ENCODE peak calls at places on chromosomes 5 and 9, in seven cellular contexts. Q is upper lobe of right lung; I is heart right ventricle; D is aorta; Z is breast epithelium; T is uterus; H is CD8-positive, alpha-beta T cell. Y is an unnamed sample. For H3K4me1 and H3K9me3, the result is how much of the 10 kb centered on the place peaks cover.

GRCh38 chr5:15463231-15463630 is 36.7 kb upstream of the FBXL7 start:
- DNase-seq in H (no peak), T (no peak), Z (no peak), Q (no peak), I (no peak), D (no peak), Y (no peak)

GRCh38 chr9:106111039-106111740 is 416.8 kb downstream of the TMEM38B start:
- DNase-seq in D (no peak), Z (no peak), I (no peak), Q (no peak), T (no peak), H (no peak), Y (no peak)

GRCh38 chr5:83220331-83220730 is 143.0 kb downstream of the XRCC4 start:
- DNase-seq in D (no peak), H (no peak), I (no peak), T (no peak), Q (no peak), Z (no peak), Y (no peak)

GRCh38 chr5:132238169-132238744 is 10.6 kb upstream of the P4HA2 start:
- DNase-seq in I (peak), T (peak), D (peak), Z (peak), Q (peak), H (peak), Y (peak)

GRCh38 chr9:133351908-133352634 is 4.1 kb downstream of the RPL7A start:
- DNase-seq in H (no peak), Q (no peak), Z (no peak), D (no peak), I (no peak), T (no peak), Y (no peak)

GRCh38 chr5:78287833-78288232 is 6.7 kb downstream of the AP3B1 start:
- DNase-seq in T (no peak), H (no peak), Q (no peak), I (no peak), Z (no peak), D (no peak), Y (no peak)

GRCh38 chr5:160548949-160549665 is 127.5 kb downstream of the PTTG1 start:
- DNase-seq in Z (no peak), H (no peak), Q (no peak), D (no peak), T (no peak), I (no peak), Y (no peak)

GRCh38 chr5:174533771-174534221 is 190.6 kb upstream of the MSX2 start:
- DNase-seq in Q (no peak), T (no peak), Z (no peak), D (no peak), H (no peak), I (no peak), Y (no peak)

GRCh38 chr9:15205632-15206243 is 101.3 kb downstream of the TTC39B start:
- DNase-seq in Q (no peak), I (no peak), H (no peak), D (no peak), T (no peak), Z (no peak), Y (no peak)

GRCh38 chr5:96703384-96703910 is 41.3 kb downstream of the CAST start:
- DNase-seq in Z (no peak), D (no peak), T (no peak), H (no peak), I (no peak), Q (no peak), Y (peak)

GRCh38 chr9:114989600-114990410 is 59.4 kb upstream of the TNFSF8 start:
- DNase-seq in D (no peak), T (no peak), Z (no peak), H (no peak), I (no peak), Q (no peak), Y (no peak)

GRCh38 chr5:148913985-148914421 is 87.6 kb downstream of the ADRB2 start:
- DNase-seq in T (no peak), I (no peak), Z (no peak), H (no peak), Q (no peak), D (no peak), Y (peak)

DNA sequence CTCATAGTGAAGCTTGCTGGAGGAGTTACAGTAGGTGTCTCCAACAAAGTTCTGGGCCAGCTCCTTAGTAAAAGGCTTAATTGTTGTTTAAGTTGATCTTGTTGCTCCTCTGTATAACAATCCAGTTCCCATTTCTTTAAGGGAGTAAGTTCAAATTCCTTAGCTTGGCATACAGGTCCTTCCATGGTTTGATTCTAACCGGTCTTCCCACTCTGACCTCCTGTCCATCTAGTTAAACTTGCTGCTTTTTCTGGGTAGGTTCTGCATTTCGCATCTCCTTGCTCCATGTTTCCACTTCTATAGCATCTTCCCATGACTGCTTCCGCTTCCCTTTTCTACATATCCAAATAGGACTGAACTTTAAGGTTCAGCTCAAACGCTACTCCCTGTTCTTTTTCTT is 95.5 kb downstream of the ARHGAP26 start:
- DNase-seq in D (no peak), H (no peak), T (no peak), I (no peak), Q (no peak), Z (no peak), Y (no peak)
- H3K4me1 ChIP-seq in D (under half), H (under half), T (under half), I (half or more), Q (under half), Z (under half), Y (under half)

GRCh38 chr5:141393267-141393666 is 834 bp downstream of the PCDHGA8 start:
- DNase-seq in H (no peak), I (no peak), D (no peak), Q (no peak), T (no peak), Z (no peak), Y (no peak)
- H3K9me3 ChIP-seq in H (under half), I (under half), D (under half), Q (under half), T (half or more), Z (half or more), Y (under half)

GRCh38 chr9:121884057-121884512 is 209.0 kb downstream of the TTLL11 start:
- DNase-seq in T (no peak), Z (no peak), D (no peak), H (no peak), Q (no peak), I (no peak), Y (no peak)
- H3K4me1 ChIP-seq in T (under half), Z (under half), D (under half), H (under half), Q (under half), I (under half), Y (under half)

DNA sequence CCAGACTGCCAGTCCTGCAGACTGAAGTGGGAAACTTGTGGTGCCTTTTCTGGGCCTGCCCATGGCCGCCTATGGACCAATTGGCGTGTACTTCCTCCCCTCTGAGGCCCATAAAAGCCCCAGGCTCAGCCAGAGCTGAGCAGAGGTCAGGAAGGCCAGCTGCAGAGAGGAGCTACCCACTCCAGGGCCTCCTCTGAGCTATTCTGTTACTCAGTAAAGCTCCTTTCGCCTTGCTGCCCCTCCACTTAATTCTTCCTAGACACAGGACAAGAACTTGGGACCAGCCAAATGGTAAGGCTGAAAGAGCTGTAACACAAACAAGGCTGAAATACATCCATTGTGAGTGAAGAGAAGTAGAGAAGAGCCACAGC is 106.4 kb downstream of the C9orf50 start:
- DNase-seq in H (no peak), D (no peak), Q (no peak), Z (no peak), I (no peak), T (no peak), Y (peak)
- H3K9me3 ChIP-seq in H (under half), D (under half), Q (under half), Z (under half), I (under half), T (under half), Y (under half)

GRCh38 chr5:124905756-124906155 is 159.3 kb upstream of the ZNF608 start:
- DNase-seq in I (no peak), H (no peak), Z (no peak), Q (no peak), T (no peak), D (no peak), Y (no peak)
- H3K4me1 ChIP-seq in I (half or more), H (under half), Z (under half), Q (under half), T (under half), D (under half), Y (under half)

GRCh38 chr9:132036521-132036920 is 43.1 kb downstream of the MED27 start:
- DNase-seq in I (no peak), Q (no peak), D (no peak), Z (no peak), T (no peak), H (no peak), Y (no peak)
- H3K9me3 ChIP-seq in I (under half), Q (under half), D (under half), Z (under half), T (under half), H (under half), Y (under half)

DNA sequence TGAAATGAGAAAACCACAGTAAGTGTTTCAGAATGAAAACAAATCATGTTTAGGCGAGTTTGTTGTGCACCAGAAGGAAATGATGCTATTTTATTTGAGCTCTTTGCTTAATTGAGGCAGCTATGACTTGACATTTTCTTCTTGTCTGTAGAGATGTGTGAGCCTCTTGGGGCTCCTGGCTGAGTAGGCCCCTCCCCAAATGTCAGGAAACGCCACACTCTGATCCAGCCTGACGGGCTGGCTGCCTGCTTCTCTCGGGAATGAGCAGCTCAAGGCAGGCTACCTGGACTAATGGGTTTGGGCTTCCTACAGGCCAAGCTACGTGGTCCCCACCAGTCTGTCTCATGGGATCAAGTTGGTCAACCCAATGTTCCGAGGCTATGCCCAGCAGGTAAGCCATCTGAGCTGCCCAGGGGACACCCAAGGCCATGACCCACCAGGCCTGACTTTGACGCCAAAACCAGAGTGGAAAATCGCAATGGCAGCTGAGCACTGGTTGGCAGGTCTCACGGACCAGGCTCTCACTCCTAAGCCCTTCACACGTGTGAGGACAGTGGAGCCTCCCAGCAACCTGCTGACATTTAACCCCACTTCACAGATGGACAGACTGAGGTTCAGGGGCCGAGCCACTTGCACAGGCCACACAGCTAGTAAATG is 29.9 kb downstream of the USP20 start:
- DNase-seq in Q (no peak), T (no peak), I (no peak), D (no peak), H (no peak), Z (no peak), Y (no peak)
- H3K4me1 ChIP-seq in Q (under half), T (under half), I (under half), D (under half), H (half or more), Z (under half), Y (under half)

GRCh38 chr9:88418715-88419540 is 30.7 kb downstream of the SPIN1 start:
- DNase-seq in T (no peak), H (no peak), I (no peak), Z (no peak), D (no peak), Q (no peak), Y (no peak)
- H3K9me3 ChIP-seq in T (under half), H (under half), I (under half), Z (under half), D (under half), Q (under half), Y (under half)

GRCh38 chr5:113223831-113224604 is 210.8 kb downstream of the TSSK1B start:
- DNase-seq in H (no peak), Q (no peak), D (no peak), Z (no peak), T (no peak), I (no peak), Y (no peak)
- H3K4me1 ChIP-seq in H (under half), Q (under half), D (under half), Z (under half), T (under half), I (half or more), Y (under half)